ENCODE peak calls at places on chromosomes 5 and 9, in seven cellular contexts. One of them, this sample, is unnamed.

GRCh38 chr9:72924116-72924790 is 28.6 kb downstream of the ALDH1A1 start:
- DNase-seq in lung: no peak
- DNase-seq in HL-60: no peak
- DNase-seq in heart right ventricle: no peak
- DNase-seq in cardiac fibroblast: no peak
- DNase-seq in endothelial cell: no peak
- DNase-seq in mucosa of descending colon: no peak
- DNase-seq in this sample: no peak

GRCh38 chr5:125081101-125081500 is 334.7 kb upstream of the ZNF608 start:
- DNase-seq in heart right ventricle: no peak
- DNase-seq in lung: no peak
- DNase-seq in HL-60: no peak
- DNase-seq in cardiac fibroblast: no peak
- DNase-seq in endothelial cell: no peak
- DNase-seq in mucosa of descending colon: no peak
- DNase-seq in this sample: no peak

GRCh38 chr9:6216002-6216401 is 395 bp downstream of the IL33 start:
- DNase-seq in cardiac fibroblast: no peak
- DNase-seq in lung: no peak
- DNase-seq in heart right ventricle: no peak
- DNase-seq in mucosa of descending colon: no peak
- DNase-seq in HL-60: no peak
- DNase-seq in endothelial cell: no peak
- DNase-seq in this sample: no peak

GRCh38 chr9:128141604-128142003 is 7.6 kb upstream of the LCN2 start:
- DNase-seq in heart right ventricle: no peak
- DNase-seq in lung: no peak
- DNase-seq in mucosa of descending colon: peak
- DNase-seq in HL-60: no peak
- DNase-seq in cardiac fibroblast: no peak
- DNase-seq in endothelial cell: no peak
- DNase-seq in this sample: no peak

GRCh38 chr5:139955053-139955605 is 88.0 kb downstream of the NRG2 start:
- DNase-seq in endothelial cell: no peak
- DNase-seq in heart right ventricle: no peak
- DNase-seq in lung: no peak
- DNase-seq in cardiac fibroblast: no peak
- DNase-seq in HL-60: no peak
- DNase-seq in mucosa of descending colon: no peak
- DNase-seq in this sample: no peak

GRCh38 chr9:36337865-36338264 is 62.2 kb downstream of the RNF38 start:
- DNase-seq in heart right ventricle: no peak
- DNase-seq in mucosa of descending colon: no peak
- DNase-seq in cardiac fibroblast: peak
- DNase-seq in endothelial cell: no peak
- DNase-seq in lung: peak
- DNase-seq in HL-60: no peak
- DNase-seq in this sample: no peak

GRCh38 chr5:96785719-96786118 is 22.0 kb downstream of the ERAP1 start:
- DNase-seq in mucosa of descending colon: no peak
- DNase-seq in heart right ventricle: no peak
- DNase-seq in endothelial cell: no peak
- DNase-seq in HL-60: no peak
- DNase-seq in lung: no peak
- DNase-seq in cardiac fibroblast: no peak
- DNase-seq in this sample: no peak

GRCh38 chr9:34190996-34191892 is 12.4 kb downstream of the UBAP1 start:
- DNase-seq in lung: no peak
- DNase-seq in heart right ventricle: no peak
- DNase-seq in mucosa of descending colon: no peak
- DNase-seq in endothelial cell: no peak
- DNase-seq in cardiac fibroblast: peak
- DNase-seq in HL-60: no peak
- DNase-seq in this sample: no peak

GRCh38 chr5:96641922-96642640 is 20.1 kb upstream of the CAST start:
- DNase-seq in mucosa of descending colon: no peak
- DNase-seq in endothelial cell: no peak
- DNase-seq in cardiac fibroblast: no peak
- DNase-seq in lung: no peak
- DNase-seq in HL-60: no peak
- DNase-seq in heart right ventricle: no peak
- DNase-seq in this sample: no peak

GRCh38 chr5:81081461-81081835 is 121.3 kb downstream of the RASGRF2 start:
- DNase-seq in cardiac fibroblast: no peak
- DNase-seq in heart right ventricle: no peak
- DNase-seq in endothelial cell: no peak
- DNase-seq in lung: no peak
- DNase-seq in HL-60: no peak
- DNase-seq in mucosa of descending colon: no peak
- DNase-seq in this sample: no peak

GRCh38 chr5:165201364-165202143 is 1696.1 kb downstream of the MAT2B start:
- DNase-seq in cardiac fibroblast: peak
- DNase-seq in HL-60: peak
- DNase-seq in endothelial cell: no peak
- DNase-seq in lung: no peak
- DNase-seq in heart right ventricle: no peak
- DNase-seq in mucosa of descending colon: no peak
- DNase-seq in this sample: no peak

GRCh38 chr5:172065431-172066065 is 59.1 kb upstream of the FBXW11 start:
- DNase-seq in mucosa of descending colon: no peak
- DNase-seq in lung: no peak
- DNase-seq in endothelial cell: no peak
- DNase-seq in heart right ventricle: no peak
- DNase-seq in cardiac fibroblast: peak
- DNase-seq in HL-60: no peak
- DNase-seq in this sample: no peak

GRCh38 chr5:71695561-71695960 is 23.5 kb upstream of the CARTPT start:
- DNase-seq in mucosa of descending colon: no peak
- DNase-seq in HL-60: no peak
- DNase-seq in cardiac fibroblast: no peak
- DNase-seq in heart right ventricle: no peak
- DNase-seq in lung: no peak
- DNase-seq in endothelial cell: no peak
- DNase-seq in this sample: no peak

GRCh38 chr9:76203373-76203772 is 190.9 kb downstream of the RFK start:
- DNase-seq in lung: peak
- DNase-seq in mucosa of descending colon: peak
- DNase-seq in cardiac fibroblast: peak
- DNase-seq in heart right ventricle: no peak
- DNase-seq in endothelial cell: no peak
- DNase-seq in HL-60: peak
- DNase-seq in this sample: no peak

GRCh38 chr5:180806351-180807011 is 3.9 kb upstream of the MGAT1 start:
- DNase-seq in heart right ventricle: no peak
- DNase-seq in lung: no peak
- DNase-seq in endothelial cell: no peak
- DNase-seq in HL-60: peak
- DNase-seq in mucosa of descending colon: no peak
- DNase-seq in cardiac fibroblast: no peak
- DNase-seq in this sample: no peak

GRCh38 chr5:170368593-170368992 is 20.6 kb downstream of the KCNMB1 start:
- DNase-seq in mucosa of descending colon: no peak
- DNase-seq in cardiac fibroblast: no peak
- DNase-seq in lung: no peak
- DNase-seq in heart right ventricle: no peak
- DNase-seq in HL-60: peak
- DNase-seq in endothelial cell: no peak
- DNase-seq in this sample: no peak

GRCh38 chr9:113634597-113635515 is 171.3 kb downstream of the RGS3 start:
- DNase-seq in endothelial cell: peak
- DNase-seq in lung: no peak
- DNase-seq in mucosa of descending colon: no peak
- DNase-seq in HL-60: no peak
- DNase-seq in cardiac fibroblast: no peak
- DNase-seq in heart right ventricle: no peak
- DNase-seq in this sample: no peak

GRCh38 chr5:1783214-1783551 is 16.5 kb downstream of the MRPL36 start:
- DNase-seq in lung: no peak
- DNase-seq in cardiac fibroblast: no peak
- DNase-seq in mucosa of descending colon: no peak
- DNase-seq in HL-60: no peak
- DNase-seq in heart right ventricle: no peak
- DNase-seq in endothelial cell: no peak
- DNase-seq in this sample: no peak

DNA sequence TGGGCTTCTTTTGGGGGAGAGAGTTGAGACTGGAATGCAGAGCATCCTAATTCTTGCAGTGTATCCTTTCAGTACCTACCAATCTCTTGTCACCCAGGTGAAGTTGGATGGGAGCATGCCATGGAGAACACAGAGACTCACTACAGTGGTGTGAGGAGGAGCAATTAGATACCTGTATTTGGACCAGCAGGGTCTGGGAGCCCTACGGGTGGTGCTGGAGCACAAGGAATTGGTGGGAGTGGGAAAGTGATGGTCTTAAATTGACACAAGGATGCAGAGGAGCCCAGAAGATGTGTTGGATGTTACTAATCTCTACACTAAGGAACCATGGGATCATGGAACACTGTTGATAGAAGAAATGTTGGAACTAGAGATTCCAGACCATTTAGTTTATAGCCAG is 212.7 kb downstream of the CHSY3 start:
- DNase-seq in lung: no peak
- DNase-seq in cardiac fibroblast: no peak
- DNase-seq in mucosa of descending colon: no peak
- DNase-seq in HL-60: no peak
- DNase-seq in endothelial cell: no peak
- DNase-seq in heart right ventricle: no peak
- DNase-seq in this sample: no peak
- TF ChIP-seq CTCF in lung: no peak
- TF ChIP-seq CTCF in cardiac fibroblast: no peak
- TF ChIP-seq CTCF in mucosa of descending colon: no peak
- TF ChIP-seq CTCF in HL-60: no peak
- TF ChIP-seq CTCF in endothelial cell: no peak
- TF ChIP-seq CTCF in heart right ventricle: no peak
- TF ChIP-seq CTCF in this sample: no peak

DNA sequence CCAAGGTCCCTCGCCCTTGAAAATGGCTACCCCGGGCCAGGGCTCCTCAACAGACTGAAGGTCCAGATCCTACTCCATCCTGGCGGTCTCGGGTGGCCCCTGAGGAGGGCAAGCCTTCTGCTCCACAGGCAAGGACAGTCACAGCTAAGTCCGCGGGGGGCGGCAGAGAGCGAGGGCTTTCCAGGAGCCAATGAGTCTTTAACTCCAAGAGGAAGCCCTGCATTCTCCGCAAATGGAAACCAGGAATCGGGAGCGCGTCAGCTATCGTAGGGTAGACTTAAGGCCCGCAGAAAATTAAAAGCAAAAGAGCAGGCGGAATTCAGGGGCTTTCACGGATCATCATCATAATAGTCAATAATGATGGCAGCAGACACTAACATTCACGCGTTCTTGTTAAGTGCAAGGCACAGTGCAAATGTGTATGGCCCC is 87.8 kb upstream of the TNFAIP8 start:
- DNase-seq in heart right ventricle: peak
- DNase-seq in lung: peak
- DNase-seq in mucosa of descending colon: peak
- DNase-seq in endothelial cell: peak
- DNase-seq in cardiac fibroblast: peak
- DNase-seq in HL-60: peak
- DNase-seq in this sample: peak
- TF ChIP-seq CTCF in heart right ventricle: peak
- TF ChIP-seq CTCF in lung: peak
- TF ChIP-seq CTCF in mucosa of descending colon: peak
- TF ChIP-seq CTCF in endothelial cell: peak
- TF ChIP-seq CTCF in cardiac fibroblast: peak
- TF ChIP-seq CTCF in HL-60: no peak
- TF ChIP-seq CTCF in this sample: peak

GRCh38 chr5:45800331-45800730 is 104.2 kb upstream of the HCN1 start:
- DNase-seq in endothelial cell: no peak
- DNase-seq in heart right ventricle: no peak
- DNase-seq in mucosa of descending colon: peak
- DNase-seq in lung: no peak
- DNase-seq in cardiac fibroblast: no peak
- DNase-seq in HL-60: no peak
- DNase-seq in this sample: no peak

GRCh38 chr5:45793638-45794532 is 97.7 kb upstream of the HCN1 start:
- DNase-seq in lung: no peak
- DNase-seq in mucosa of descending colon: no peak
- DNase-seq in heart right ventricle: no peak
- DNase-seq in HL-60: no peak
- DNase-seq in cardiac fibroblast: no peak
- DNase-seq in endothelial cell: no peak
- DNase-seq in this sample: no peak

GRCh38 chr5:45799388-45799787 is 103.2 kb upstream of the HCN1 start:
- DNase-seq in cardiac fibroblast: no peak
- DNase-seq in HL-60: no peak
- DNase-seq in mucosa of descending colon: no peak
- DNase-seq in heart right ventricle: no peak
- DNase-seq in endothelial cell: no peak
- DNase-seq in lung: no peak
- DNase-seq in this sample: no peak

GRCh38 chr5:45796959-45797553 is 100.9 kb upstream of the HCN1 start:
- DNase-seq in mucosa of descending colon: no peak
- DNase-seq in lung: no peak
- DNase-seq in cardiac fibroblast: no peak
- DNase-seq in heart right ventricle: no peak
- DNase-seq in endothelial cell: no peak
- DNase-seq in HL-60: peak
- DNase-seq in this sample: no peak

GRCh38 chr5:45795458-45795857 is 99.3 kb upstream of the HCN1 start:
- DNase-seq in heart right ventricle: no peak
- DNase-seq in endothelial cell: no peak
- DNase-seq in HL-60: no peak
- DNase-seq in mucosa of descending colon: no peak
- DNase-seq in lung: no peak
- DNase-seq in cardiac fibroblast: no peak
- DNase-seq in this sample: no peak
- TF ChIP-seq CTCF in heart right ventricle: no peak
- TF ChIP-seq CTCF in endothelial cell: no peak
- TF ChIP-seq CTCF in HL-60: no peak
- TF ChIP-seq CTCF in mucosa of descending colon: no peak
- TF ChIP-seq CTCF in lung: no peak
- TF ChIP-seq CTCF in cardiac fibroblast: no peak
- TF ChIP-seq CTCF in this sample: no peak

GRCh38 chr5:149640350-149640999 is 59.2 kb downstream of the ARHGEF37 start:
- DNase-seq in mucosa of descending colon: peak
- DNase-seq in endothelial cell: no peak
- DNase-seq in lung: no peak
- DNase-seq in heart right ventricle: no peak
- DNase-seq in HL-60: no peak
- DNase-seq in cardiac fibroblast: no peak
- DNase-seq in this sample: no peak

GRCh38 chr5:149641600-149641999 is 60.3 kb downstream of the ARHGEF37 start:
- DNase-seq in mucosa of descending colon: no peak
- DNase-seq in lung: no peak
- DNase-seq in heart right ventricle: no peak
- DNase-seq in HL-60: no peak
- DNase-seq in endothelial cell: no peak
- DNase-seq in cardiac fibroblast: no peak
- DNase-seq in this sample: no peak

GRCh38 chr5:149639718-149640117 is 58.4 kb downstream of the ARHGEF37 start:
- DNase-seq in mucosa of descending colon: peak
- DNase-seq in cardiac fibroblast: no peak
- DNase-seq in HL-60: peak
- DNase-seq in lung: no peak
- DNase-seq in endothelial cell: no peak
- DNase-seq in heart right ventricle: no peak
- DNase-seq in this sample: no peak

GRCh38 chr5:149638546-149639241 is 57.4 kb downstream of the ARHGEF37 start:
- DNase-seq in mucosa of descending colon: no peak
- DNase-seq in HL-60: no peak
- DNase-seq in lung: no peak
- DNase-seq in heart right ventricle: no peak
- DNase-seq in endothelial cell: no peak
- DNase-seq in cardiac fibroblast: no peak
- DNase-seq in this sample: no peak

GRCh38 chr5:149641000-149641576 is 59.8 kb downstream of the ARHGEF37 start:
- DNase-seq in HL-60: no peak
- DNase-seq in mucosa of descending colon: peak
- DNase-seq in endothelial cell: no peak
- DNase-seq in lung: no peak
- DNase-seq in cardiac fibroblast: peak
- DNase-seq in heart right ventricle: no peak
- DNase-seq in this sample: no peak
- TF ChIP-seq CTCF in HL-60: no peak
- TF ChIP-seq CTCF in mucosa of descending colon: no peak
- TF ChIP-seq CTCF in endothelial cell: no peak
- TF ChIP-seq CTCF in lung: no peak
- TF ChIP-seq CTCF in cardiac fibroblast: peak
- TF ChIP-seq CTCF in heart right ventricle: no peak
- TF ChIP-seq CTCF in this sample: no peak